ENCODE peak calls at places on chromosomes 4 and X, in four cellular contexts. W, B, E and L are unnamed samples.

GRCh38 chr4:147822128-147822527 is 90.2 kb downstream of the ARHGAP10 start:
- DNase-seq in W (peak), B (no peak), E (peak), L (no peak)

GRCh38 chrX:103573205-103573604 is 12.1 kb upstream of the TCEAL4 start:
- DNase-seq in W (no peak), B (no peak), E (no peak), L (no peak)

GRCh38 chr4:91688413-91688812 is 615.4 kb upstream of the GRID2 start:
- DNase-seq in W (no peak), B (no peak), E (no peak), L (no peak)

GRCh38 chrX:155880586-155881157 is 473 bp upstream of the VAMP7 start:
- DNase-seq in W (peak), B (no peak), E (no peak), L (no peak)

GRCh38 chr4:158823461-158823873 is 54.6 kb downstream of the FNIP2 start:
- DNase-seq in W (peak), B (no peak), E (no peak), L (no peak)

GRCh38 chrX:87636533-87636932 is 118.9 kb downstream of the KLHL4 start:
- DNase-seq in W (no peak), B (no peak), E (no peak), L (no peak)

GRCh38 chr4:153071953-153072622 is 132.2 kb upstream of the TRIM2 start:
- DNase-seq in W (no peak), B (no peak), E (no peak), L (no peak)

GRCh38 chr4:150579591-150580234 is 2.2 kb upstream of the MAB21L2 start:
- DNase-seq in W (peak), B (no peak), E (no peak), L (no peak)

GRCh38 chr4:28350485-28350884 is 1489.8 kb downstream of the STIM2 start:
- DNase-seq in W (peak), B (no peak), E (no peak), L (no peak)

GRCh38 chr4:89306486-89307184 is 965 bp downstream of the GPRIN3 start:
- DNase-seq in W (no peak), B (no peak), E (no peak), L (no peak)

GRCh38 chr4:143089847-143090246 is 94.9 kb upstream of the USP38 start:
- DNase-seq in W (no peak), B (no peak), E (no peak), L (no peak)

GRCh38 chrX:103918050-103918449 is 44.4 kb upstream of the TMSB15B start:
- DNase-seq in W (peak), B (peak), E (peak), L (no peak)

GRCh38 chr4:77538574-77539157 is 67.0 kb upstream of the CXCL13 start:
- DNase-seq in W (peak), B (peak), E (no peak), L (no peak)

GRCh38 chrX:123673813-123674212 is 59.0 kb downstream of the THOC2 start:
- DNase-seq in W (peak), B (no peak), E (no peak), L (no peak)

GRCh38 chr4:165403667-165404066 is 24.9 kb downstream of the CPE start:
- DNase-seq in W (no peak), B (no peak), E (no peak), L (no peak)

GRCh38 chr4:6755088-6755753 is 27.3 kb upstream of the KIAA0232 start:
- DNase-seq in W (no peak), B (no peak), E (no peak), L (no peak)

GRCh38 chrX:13250831-13251612 is 68.8 kb downstream of the ATXN3L start:
- DNase-seq in W (peak), B (peak), E (peak), L (no peak)

GRCh38 chrX:72540318-72540717 is 32.3 kb downstream of the HDAC8 start:
- DNase-seq in W (peak), B (no peak), E (no peak), L (no peak)
- TF ChIP-seq CTCF in W (peak), B (peak), E (no peak), L (peak)

GRCh38 chr4:80615099-80615498 is 279.6 kb downstream of the CFAP299 start:
- DNase-seq in W (no peak), B (no peak), E (no peak), L (no peak)

GRCh38 chr4:80614319-80614718 is 278.8 kb downstream of the CFAP299 start:
- DNase-seq in W (no peak), B (no peak), E (no peak), L (no peak)

DNA sequence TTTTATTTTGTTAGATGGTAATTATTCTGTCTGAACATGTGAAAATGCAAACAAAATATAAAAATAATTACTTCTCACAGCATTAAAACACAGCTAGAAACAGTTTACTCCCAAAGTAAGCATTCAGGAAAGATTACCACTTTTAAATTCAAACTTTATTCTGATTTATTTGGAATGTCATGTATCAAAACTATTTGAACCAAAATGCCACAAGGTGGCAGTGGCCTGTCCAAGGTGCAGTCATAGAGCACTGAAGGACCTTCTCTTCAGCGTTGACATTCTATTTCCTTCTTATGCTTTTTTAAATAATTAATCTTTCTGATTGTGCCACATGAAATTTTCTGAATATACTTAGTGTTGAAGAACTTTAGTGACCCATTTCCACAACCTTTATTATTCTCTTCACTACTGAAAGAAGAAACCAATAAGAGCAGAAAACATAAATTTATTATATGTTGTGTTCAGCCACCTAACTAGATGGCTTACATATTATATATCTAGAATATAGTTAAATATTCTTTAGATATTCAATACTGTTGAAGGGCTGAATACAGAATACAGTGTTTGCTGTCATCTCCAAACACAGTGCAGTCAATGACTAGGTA is 283.6 kb downstream of the CFAP299 start:
- DNase-seq in W (peak), B (no peak), E (no peak), L (no peak)
- TF ChIP-seq CTCF in W (peak), B (peak), E (no peak), L (peak)

GRCh38 chrX:70826715-70827114 is 81.8 kb downstream of the TEX11 start:
- DNase-seq in W (no peak), B (no peak), E (no peak), L (no peak)
- TF ChIP-seq CTCF in W (no peak), B (no peak), E (no peak), L (no peak)

DNA sequence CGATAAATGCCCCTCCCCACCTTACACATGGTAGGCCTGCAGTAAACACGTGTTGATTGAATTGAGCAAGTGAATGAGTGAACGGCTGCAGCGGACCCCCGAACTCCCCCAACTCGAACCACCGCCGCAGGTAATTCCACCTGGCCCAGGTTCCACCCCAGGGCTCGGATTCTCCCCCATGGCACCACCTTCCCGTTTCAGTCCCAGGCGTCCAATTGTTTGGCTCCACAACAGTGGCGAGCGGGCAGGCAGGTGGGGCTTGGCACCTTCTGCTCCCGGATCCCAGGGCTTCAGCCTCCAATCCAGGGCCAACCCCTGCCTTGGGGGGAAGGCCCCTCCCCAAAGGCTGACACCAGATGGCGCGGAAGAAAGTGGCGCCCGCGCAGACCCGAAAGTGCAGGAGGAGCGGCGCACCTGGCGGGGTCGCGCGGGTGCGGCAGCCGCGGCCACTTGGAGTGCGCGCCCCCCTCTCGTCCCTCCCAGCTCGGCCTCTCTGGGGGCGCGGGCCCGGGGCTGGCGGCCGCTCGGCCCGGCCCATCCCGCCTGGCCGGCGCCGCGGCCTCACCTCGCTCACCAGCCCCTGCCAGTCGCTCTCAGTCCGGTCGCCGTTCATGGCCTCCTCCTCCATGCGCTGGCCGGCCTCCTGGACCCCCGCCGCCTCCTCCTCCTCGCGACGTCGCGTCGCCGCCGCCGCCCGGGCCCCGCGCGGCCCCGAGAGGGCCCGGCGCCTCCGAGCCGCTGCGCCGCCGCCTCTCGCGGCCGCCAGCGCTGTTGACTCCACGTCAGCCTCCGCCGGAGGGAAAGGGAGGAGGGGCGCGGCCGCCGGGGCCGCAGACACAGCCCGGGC is at the start of gene CCDC149:
- DNase-seq in W (peak), B (peak), E (no peak), L (peak)
- TF ChIP-seq CTCF in W (no peak), B (no peak), E (no peak), L (no peak)

DNA sequence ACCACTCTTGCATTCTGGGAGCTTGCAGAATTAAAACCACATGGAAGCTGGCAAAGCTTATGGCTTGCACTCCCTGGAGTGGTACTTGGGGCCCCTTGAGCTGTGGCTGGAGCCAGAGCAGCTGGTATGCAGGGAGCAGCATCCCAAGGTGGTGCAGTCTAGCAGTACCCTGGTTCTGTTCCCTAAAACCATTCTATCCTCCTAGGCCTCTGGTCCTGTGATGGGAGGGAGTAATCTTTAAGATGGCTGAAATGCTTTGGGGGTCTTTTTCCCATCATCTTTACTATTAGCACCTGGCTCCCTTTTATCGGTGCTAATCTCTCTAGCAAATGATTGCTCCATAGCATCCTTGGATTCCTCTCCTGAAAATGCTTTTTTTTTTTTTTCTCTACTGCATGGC is 56.1 kb downstream of the MAGEB17 start:
- DNase-seq in W (no peak), B (no peak), E (no peak), L (no peak)
- TF ChIP-seq CTCF in W (no peak), B (no peak), E (no peak), L (no peak)

DNA sequence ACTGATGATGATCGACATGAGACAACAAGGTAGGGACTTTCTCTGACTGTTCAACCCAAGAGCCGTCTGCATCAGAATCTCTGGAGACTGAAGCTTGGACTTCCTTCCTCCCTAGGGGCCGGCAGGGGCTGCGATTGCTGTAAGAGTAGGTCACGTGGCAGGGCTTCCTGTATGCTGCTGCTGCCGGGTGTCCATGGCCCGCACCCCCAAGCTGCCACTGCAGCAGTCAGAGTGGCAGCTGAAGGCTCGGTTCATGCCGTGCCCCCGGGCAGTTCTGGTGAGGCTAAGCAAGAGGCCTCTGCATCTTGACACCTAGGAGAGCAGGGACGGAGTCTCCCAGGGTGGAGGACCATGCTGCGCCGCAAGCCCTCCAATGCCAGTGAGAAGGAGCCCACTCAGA is at the start of gene SASH3:
- DNase-seq in W (no peak), B (no peak), E (peak), L (no peak)
- TF ChIP-seq CTCF in W (no peak), B (no peak), E (no peak), L (no peak)

GRCh38 chr4:170990989-170991589 is 822.1 kb upstream of the GALNTL6 start:
- DNase-seq in W (peak), B (peak), E (no peak), L (no peak)
- TF ChIP-seq CTCF in W (peak), B (peak), E (no peak), L (peak)

GRCh38 chr4:186669735-186670134 is 53.9 kb downstream of the FAT1 start:
- DNase-seq in W (no peak), B (no peak), E (no peak), L (no peak)
- TF ChIP-seq CTCF in W (no peak), B (no peak), E (no peak), L (no peak)

GRCh38 chr4:62791386-62791785 is 1591.3 kb downstream of the ADGRL3 start:
- DNase-seq in W (no peak), B (no peak), E (no peak), L (no peak)
- TF ChIP-seq CTCF in W (no peak), B (no peak), E (no peak), L (no peak)